ENCODE peak calls at places on chromosomes 7 and 10, in four cellular contexts. S, F, E and J are unnamed samples.

GRCh38 chr10:81548160-81548559 is 326.8 kb upstream of the NRG3 start:
- DNase-seq in E (no peak), S (no peak), F (no peak), J (no peak)

GRCh38 chr10:24721254-24722106 is 2.2 kb downstream of the ARHGAP21 start:
- DNase-seq in E (peak), F (no peak), S (no peak), J (peak)

GRCh38 chr10:79249156-79250121 is 97.8 kb upstream of the PPIF start:
- DNase-seq in S (no peak), E (no peak), F (no peak), J (no peak)

GRCh38 chr10:88527245-88527644 is 55.9 kb downstream of the RNLS start:
- DNase-seq in S (no peak), F (no peak), E (no peak), J (no peak)

GRCh38 chr7:38321515-38321944 is 48.1 kb upstream of the TARP start:
- DNase-seq in E (peak), F (no peak), S (no peak), J (peak)

GRCh38 chr7:155576416-155576815 is 30.1 kb upstream of the CNPY1 start:
- DNase-seq in E (no peak), S (no peak), F (no peak), J (no peak)

GRCh38 chr7:1532456-1533254 is 2.2 kb downstream of the MAFK start:
- DNase-seq in S (peak), E (peak), F (no peak), J (peak)

GRCh38 chr7:93176961-93177580 is 28.9 kb upstream of the SAMD9L start:
- DNase-seq in S (no peak), E (no peak), F (no peak), J (no peak)

GRCh38 chr10:132538031-132538789 is 623 bp downstream of the INPP5A start:
- DNase-seq in F (no peak), E (no peak), S (no peak), J (no peak)

GRCh38 chr10:27819781-27820531 is 74.3 kb upstream of the MKX start:
- DNase-seq in S (no peak), F (no peak), E (peak), J (peak)

GRCh38 chr10:119401671-119402395 is 140.7 kb downstream of the RGS10 start:
- DNase-seq in E (peak), S (peak), F (no peak), J (peak)

GRCh38 chr10:96697026-96697425 is 23.3 kb downstream of the PIK3AP1 start:
- DNase-seq in S (no peak), E (no peak), F (no peak), J (no peak)

GRCh38 chr7:33334349-33334748 is 205.0 kb downstream of the BBS9 start:
- DNase-seq in F (peak), S (peak), E (peak), J (peak)

GRCh38 chr10:72173635-72174296 is 42.0 kb upstream of the ANAPC16 start:
- DNase-seq in F (peak), S (peak), E (peak), J (peak)

GRCh38 chr10:4947635-4948596 is 15.3 kb upstream of the AKR1C1 start:
- DNase-seq in E (peak), S (peak), F (no peak), J (peak)

GRCh38 chr7:95686109-95686508 is 86.2 kb upstream of the DYNC1I1 start:
- DNase-seq in E (peak), F (peak), S (peak), J (peak)

GRCh38 chr10:110893559-110894179 is 21.9 kb downstream of the PDCD4 start:
- DNase-seq in S (peak), E (peak), F (peak), J (no peak)

GRCh38 chr10:114352653-114353298 is 51.5 kb downstream of the AFAP1L2 start:
- DNase-seq in E (no peak), F (no peak), S (no peak), J (no peak)

GRCh38 chr10:28722065-28722803 is 44.9 kb downstream of the BAMBI start:
- DNase-seq in E (peak), F (peak), S (no peak), J (peak)

GRCh38 chr10:26436848-26437247 is 1.3 kb upstream of the APBB1IP start:
- DNase-seq in F (no peak), E (no peak), S (no peak), J (no peak)

GRCh38 chr10:53458007-53458406 is 685.4 kb upstream of the MBL2 start:
- DNase-seq in F (no peak), S (no peak), E (no peak), J (no peak)

GRCh38 chr10:6185039-6185716 is 17.6 kb upstream of the PFKFB3 start:
- DNase-seq in S (no peak), F (no peak), E (no peak), J (no peak)

GRCh38 chr7:11727864-11728263 is 104.1 kb downstream of the THSD7A start:
- DNase-seq in S (no peak), E (no peak), F (no peak), J (peak)

GRCh38 chr10:88129013-88129412 is 265.6 kb downstream of the PTEN start:
- DNase-seq in E (no peak), F (no peak), S (no peak), J (no peak)